ENCODE peak calls at places on chromosomes 7 and 10, in six cellular contexts. M is Panc1, P is stomach, U is lower lobe of right lung, X is lung, L is bronchial epithelial cell. B is an unnamed sample.

GRCh38 chr7:22356010-22356854 is 722 bp downstream of the RAPGEF5 start:
- DNase-seq in U (peak), L (peak), P (peak), X (no peak), M (no peak), B (no peak)

GRCh38 chr7:36820527-36821170 is 96.4 kb upstream of the AOAH start:
- DNase-seq in P (no peak), M (no peak), X (no peak), U (no peak), L (peak), B (no peak)

GRCh38 chr7:825386-825785 is 6.9 kb upstream of the SUN1 start:
- DNase-seq in P (no peak), X (no peak), L (no peak), U (no peak), M (no peak), B (no peak)

GRCh38 chr10:71562884-71563283 is 156.7 kb downstream of the C10orf105 start:
- DNase-seq in U (no peak), L (no peak), M (no peak), X (no peak), P (no peak), B (no peak)

GRCh38 chr10:95675403-95676116 is 18.2 kb downstream of the TCTN3 start:
- DNase-seq in X (no peak), M (no peak), L (peak), U (no peak), P (no peak), B (no peak)

GRCh38 chr7:141073173-141073640 is 657 bp upstream of the TMEM178B start:
- DNase-seq in U (no peak), X (no peak), P (no peak), M (no peak), L (no peak), B (peak)

GRCh38 chr10:96421995-96422394 is 63.2 kb upstream of the OPALIN start:
- DNase-seq in L (no peak), P (no peak), X (no peak), U (no peak), M (no peak), B (no peak)

GRCh38 chr7:130793855-130794618 is 60.0 kb upstream of the KLF14 start:
- DNase-seq in P (no peak), L (peak), X (no peak), U (no peak), M (no peak), B (no peak)

GRCh38 chr10:110919349-110919931 is at the start of gene SHOC2:
- DNase-seq in U (peak), X (peak), L (no peak), P (peak), M (no peak), B (peak)

GRCh38 chr10:119316729-119317097 is 109.3 kb downstream of the GRK5 start:
- DNase-seq in U (no peak), X (no peak), P (no peak), M (no peak), L (peak), B (no peak)

GRCh38 chr7:48035967-48036478 is 680 bp downstream of the C7orf57 start:
- DNase-seq in X (no peak), U (peak), P (no peak), L (no peak), M (no peak), B (no peak)

GRCh38 chr7:87151701-87152111 is 547 bp upstream of the DMTF1 start:
- DNase-seq in P (no peak), M (no peak), L (no peak), X (no peak), U (no peak), B (no peak)

GRCh38 chr7:26187380-26188290 is 12.9 kb downstream of the HNRNPA2B1 start:
- DNase-seq in U (no peak), X (no peak), P (no peak), M (no peak), L (no peak), B (no peak)

GRCh38 chr7:23598321-23598720 is 1.1 kb downstream of the CCDC126 start:
- DNase-seq in X (no peak), U (no peak), L (peak), M (no peak), P (no peak), B (no peak)

GRCh38 chr10:10353326-10353725 is 664.3 kb upstream of the CELF2 start:
- DNase-seq in M (no peak), U (no peak), P (no peak), L (no peak), X (no peak), B (no peak)

GRCh38 chr10:7378602-7379403 is 32.0 kb downstream of the SFMBT2 start:
- DNase-seq in P (no peak), X (no peak), M (no peak), L (no peak), U (no peak), B (no peak)

GRCh38 chr10:57964371-57964770 is 303.3 kb downstream of the IPMK start:
- DNase-seq in U (no peak), L (peak), M (no peak), P (no peak), X (no peak), B (no peak)

GRCh38 chr7:22348379-22348778 is 8.6 kb downstream of the RAPGEF5 start:
- DNase-seq in M (no peak), P (no peak), L (peak), X (no peak), U (no peak), B (no peak)

GRCh38 chr10:84138478-84139125 is 707 bp upstream of the GHITM start:
- DNase-seq in L (peak), U (peak), M (peak), P (peak), X (no peak), B (no peak)

GRCh38 chr10:47189802-47190201 is 110.2 kb upstream of the GDF10 start:
- DNase-seq in P (no peak), M (no peak), U (no peak), L (no peak), X (no peak), B (no peak)

GRCh38 chr7:37540917-37541316 is 92.3 kb upstream of the ELMO1 start:
- DNase-seq in U (no peak), M (no peak), X (no peak), P (no peak), L (no peak), B (no peak)

GRCh38 chr10:30553625-30554442 is 75.7 kb downstream of the LYZL2 start:
- DNase-seq in L (no peak), P (peak), X (peak), U (peak), M (no peak), B (no peak)

GRCh38 chr10:43702213-43702935 is 53.7 kb upstream of the ZNF32 start:
- DNase-seq in M (no peak), U (no peak), L (no peak), P (no peak), X (no peak), B (no peak)

GRCh38 chr10:78706986-78707500 is 361.7 kb upstream of the ZMIZ1 start:
- DNase-seq in M (no peak), U (no peak), X (no peak), L (no peak), P (no peak), B (no peak)

GRCh38 chr7:63041786-63042185 is 956.9 kb upstream of the ZNF722 start:
- DNase-seq in X (no peak), U (no peak), P (no peak), L (no peak), M (no peak), B (no peak)

GRCh38 chr7:134780166-134780853 is 876 bp downstream of the CALD1 start:
- DNase-seq in P (no peak), X (no peak), U (no peak), M (no peak), L (no peak), B (no peak)

GRCh38 chr10:87634311-87634710 is 25.4 kb upstream of the PAPSS2 start:
- DNase-seq in X (no peak), P (no peak), L (no peak), M (no peak), U (no peak), B (no peak)

GRCh38 chr7:22563115-22563514 is 63.1 kb upstream of the STEAP1B start:
- DNase-seq in M (peak), U (no peak), P (no peak), L (no peak), X (peak), B (peak)

GRCh38 chr7:34133983-34134782 is 228.8 kb downstream of the BMPER start:
- DNase-seq in X (peak), M (peak), U (no peak), P (peak), L (peak), B (no peak)

GRCh38 chr7:151017370-151017952 is 6.8 kb downstream of the ATG9B start:
- DNase-seq in P (no peak), X (no peak), L (no peak), U (no peak), M (no peak), B (peak)

GRCh38 chr7:151018421-151019129 is 5.7 kb downstream of the ATG9B start:
- DNase-seq in M (no peak), L (peak), U (no peak), X (no peak), P (peak), B (peak)

GRCh38 chr7:151017953-151018420 is 6.3 kb downstream of the ATG9B start:
- DNase-seq in L (no peak), U (peak), X (peak), P (peak), M (no peak), B (peak)

GRCh38 chr7:151020231-151020630 is 4.1 kb downstream of the ATG9B start:
- DNase-seq in P (no peak), M (no peak), U (no peak), L (no peak), X (no peak), B (no peak)

DNA sequence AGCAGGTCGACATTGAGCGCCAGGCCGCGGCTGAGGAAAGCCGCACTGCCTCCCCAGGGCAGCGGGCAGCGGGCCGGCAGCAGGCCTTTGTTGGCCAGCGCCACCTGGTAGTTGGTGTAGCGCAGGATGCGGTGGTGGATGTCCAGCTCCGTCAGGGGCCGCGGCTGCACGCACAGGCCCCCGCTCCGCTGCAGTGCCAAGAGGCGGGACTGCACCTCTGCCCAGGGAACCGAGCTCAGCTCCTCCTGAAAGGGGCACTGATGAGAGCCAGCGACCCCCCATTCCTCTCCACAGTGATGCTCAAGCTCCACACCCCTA is 5.2 kb downstream of the ATG9B start:
- DNase-seq in X (no peak), U (no peak), L (no peak), P (no peak), M (no peak), B (no peak)
- H3K4me3 ChIP-seq in X (no peak), U (peak), L (no peak), P (peak), M (no peak), B (peak)

DNA sequence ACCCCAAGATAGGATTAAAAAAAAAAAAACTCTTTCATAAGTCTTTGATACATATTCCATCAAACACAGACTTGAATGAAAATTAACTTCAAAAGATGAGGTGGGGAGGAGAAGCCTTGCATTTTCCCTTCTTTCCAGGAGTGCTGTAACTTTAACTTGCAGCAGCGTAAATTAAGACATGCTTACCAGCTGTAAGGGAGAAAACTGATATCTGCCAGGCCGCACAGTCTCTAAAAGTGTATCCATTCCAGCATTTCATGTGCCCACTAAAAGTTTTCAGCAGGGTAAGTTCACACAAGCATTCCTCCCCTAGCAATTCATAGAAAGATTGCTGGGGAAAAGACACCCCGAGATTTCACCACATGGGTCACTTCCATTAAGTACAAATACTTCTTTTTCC is 4.7 kb downstream of the CTBP2 start:
- DNase-seq in X (no peak), L (no peak), P (no peak), U (no peak), M (no peak), B (no peak)
- H3K4me3 ChIP-seq in X (no peak), L (no peak), P (no peak), U (no peak), M (no peak), B (no peak)

GRCh38 chr10:21726601-21727295 is 192.7 kb downstream of the MLLT10 start:
- DNase-seq in P (no peak), X (no peak), L (peak), U (no peak), M (no peak), B (no peak)
- H3K4me3 ChIP-seq in P (no peak), X (no peak), L (no peak), U (no peak), M (no peak), B (no peak)

GRCh38 chr7:66152538-66153191 is 38.0 kb downstream of the CRCP start:
- DNase-seq in U (no peak), P (no peak), X (no peak), L (no peak), M (no peak), B (no peak)
- H3K4me3 ChIP-seq in U (peak), P (no peak), X (no peak), L (no peak), M (no peak), B (no peak)

DNA sequence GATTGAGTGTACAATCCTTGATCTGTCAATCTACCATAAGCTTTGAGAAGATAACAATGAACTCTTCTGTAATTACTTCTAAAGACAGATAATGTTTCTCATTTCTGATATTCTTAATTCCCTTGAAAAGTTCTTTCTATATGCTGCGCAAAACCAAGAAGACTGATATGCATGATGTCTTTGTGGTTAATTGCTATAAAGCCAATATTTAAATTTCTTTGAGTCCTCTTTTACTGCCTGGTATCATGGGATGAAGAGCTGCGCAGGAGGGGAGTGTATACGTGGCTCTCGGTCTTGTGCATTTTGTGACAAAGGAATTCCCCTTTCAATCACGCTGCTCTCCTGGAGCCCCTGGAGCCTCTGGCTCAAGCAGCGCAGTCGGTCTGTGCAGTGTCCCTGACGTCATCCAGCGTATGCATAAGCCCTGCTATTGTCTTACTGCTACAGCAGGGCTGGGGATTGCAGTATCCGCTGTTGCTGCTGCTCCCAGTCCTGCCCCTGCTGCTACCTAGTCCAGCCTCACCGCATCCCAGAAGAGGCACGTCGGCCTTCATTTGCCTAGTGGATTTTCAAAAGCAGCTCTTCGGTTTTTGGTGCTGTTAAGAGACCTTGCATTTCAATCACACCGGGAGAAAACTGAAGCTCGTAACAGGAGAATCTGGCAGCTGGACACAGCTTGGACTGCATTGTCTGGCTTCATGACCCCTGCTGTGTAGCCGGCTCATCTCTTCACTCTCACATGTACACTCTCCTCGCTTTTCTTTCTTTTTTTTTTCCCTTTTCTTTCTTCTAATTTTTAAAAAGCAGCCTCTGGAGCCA is 66.7 kb downstream of the ST7 start:
- DNase-seq in X (peak), M (peak), L (peak), P (peak), U (peak), B (no peak)
- H3K4me3 ChIP-seq in X (no peak), M (peak), L (no peak), P (peak), U (peak), B (no peak)

DNA sequence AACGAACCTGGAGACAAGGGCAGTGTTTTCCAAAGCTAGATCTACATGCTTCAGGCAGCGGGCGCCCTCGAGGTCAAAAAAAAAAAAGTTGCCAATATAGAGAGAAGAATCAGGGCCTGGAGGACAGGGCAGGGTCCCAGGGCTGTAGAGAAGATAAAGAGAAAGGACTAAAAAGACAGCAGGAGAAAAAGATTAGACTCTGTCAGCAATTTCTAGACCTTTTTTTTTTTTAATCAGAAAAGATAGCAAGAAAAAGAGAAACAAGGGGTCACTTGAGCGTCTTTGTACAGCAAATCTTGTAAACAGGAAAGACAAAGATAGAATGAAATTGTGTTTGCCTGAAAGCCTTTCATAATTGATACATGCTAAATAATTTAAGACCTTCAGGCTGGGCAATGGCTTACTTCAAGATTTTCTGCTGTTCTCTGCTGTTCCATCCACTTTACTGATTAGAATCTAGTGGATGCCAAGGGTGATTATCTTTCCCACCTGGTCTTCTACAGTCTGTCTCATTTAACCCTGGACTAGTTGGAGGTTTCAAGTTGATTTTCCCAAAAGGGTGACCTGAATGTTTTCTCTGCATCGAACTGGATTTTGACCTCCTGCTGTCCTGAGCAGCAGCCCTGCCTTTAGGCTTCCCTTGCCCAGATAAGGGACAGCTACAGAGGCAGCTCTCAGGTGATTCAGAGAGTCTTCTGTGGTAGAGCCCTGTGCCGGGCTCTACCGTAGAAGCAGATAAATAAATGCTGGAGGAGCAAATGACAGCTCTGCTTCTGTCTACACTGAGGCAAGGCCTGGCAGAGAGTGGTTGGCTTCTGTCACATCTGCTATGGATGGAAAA is 5.1 kb downstream of the LMOD2 start:
- DNase-seq in U (no peak), L (no peak), M (no peak), X (no peak), P (no peak), B (no peak)
- H3K4me3 ChIP-seq in U (no peak), L (no peak), M (no peak), X (no peak), P (no peak), B (no peak)

GRCh38 chr10:4006848-4007247 is 221.8 kb upstream of the KLF6 start:
- DNase-seq in X (no peak), M (no peak), U (no peak), L (no peak), P (no peak), B (no peak)

GRCh38 chr10:4007771-4008170 is 222.8 kb upstream of the KLF6 start:
- DNase-seq in X (no peak), M (no peak), U (no peak), L (no peak), P (no peak), B (no peak)

GRCh38 chr10:4004144-4004543 is 219.1 kb upstream of the KLF6 start:
- DNase-seq in M (no peak), P (no peak), L (no peak), X (no peak), U (no peak), B (no peak)

GRCh38 chr10:4004990-4005389 is 220.0 kb upstream of the KLF6 start:
- DNase-seq in L (no peak), P (no peak), X (no peak), U (no peak), M (no peak), B (no peak)

GRCh38 chr10:4006051-4006450 is 221.0 kb upstream of the KLF6 start:
- DNase-seq in P (no peak), M (no peak), X (no peak), L (no peak), U (peak), B (no peak)
- H3K4me3 ChIP-seq in P (no peak), M (no peak), X (no peak), L (no peak), U (no peak), B (no peak)

DNA sequence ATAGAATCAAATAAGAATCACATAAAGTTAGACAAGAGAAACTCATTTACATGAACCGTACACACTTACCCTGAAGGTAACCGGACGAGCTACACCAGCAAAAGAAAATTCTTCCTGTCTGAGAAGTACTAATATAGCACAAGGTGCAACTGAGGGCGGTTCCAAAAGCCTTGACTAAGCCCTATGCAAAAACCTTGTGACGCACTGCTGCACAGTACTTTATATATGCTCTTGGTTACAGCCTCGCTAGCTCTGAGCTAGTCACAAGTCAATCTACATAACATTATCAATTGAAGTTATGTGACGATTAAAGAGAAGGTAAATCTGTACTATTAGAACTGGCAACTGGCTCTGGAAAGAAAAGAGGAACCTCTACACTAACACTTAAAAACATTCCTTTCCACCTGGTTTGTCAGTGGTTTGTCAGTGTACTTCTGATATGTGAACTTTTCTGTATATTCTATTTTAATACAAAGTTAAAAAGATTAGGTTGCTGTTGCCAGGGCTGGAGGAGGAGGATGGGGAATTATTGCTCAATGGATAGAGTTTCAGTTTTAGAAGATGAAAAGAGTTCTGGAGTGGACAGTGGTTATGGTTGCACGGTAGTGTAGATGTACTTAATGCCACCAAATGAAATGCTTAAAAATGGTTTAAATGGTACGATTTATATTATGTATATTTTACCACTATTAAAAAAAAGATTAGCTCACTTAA is 21.6 kb downstream of the NT5C3A start:
- DNase-seq in U (no peak), L (peak), P (peak), M (no peak), X (peak), B (peak)
- H3K4me3 ChIP-seq in U (peak), L (no peak), P (peak), M (peak), X (no peak), B (peak)